ENCODE peak calls at places on chromosomes 13 and 19, in four cellular contexts. J is heart right ventricle, Z is cardiac muscle cell, Q is GM06990. C is an unnamed sample.
A peak's percentile ranks its signal among the peaks of the same experiment; 100 is the strongest.

GRCh38 chr19:8050274-8051096 is 2.1 kb upstream of the CCL25 start:
- DNase-seq in J (peak; percentile 84), Z (peak; percentile 96), Q (peak; percentile 96), C (peak; percentile 67)

GRCh38 chr13:38538412-38538811 is 148.5 kb upstream of the FREM2 start:
- DNase-seq in J (no peak), Z (peak; percentile 3), Q (no peak), C (no peak)

GRCh38 chr13:104143760-104144406 is 1077.7 kb upstream of the SLC10A2 start:
- DNase-seq in J (no peak), Z (peak; percentile 29), Q (no peak), C (peak; percentile 1)

GRCh38 chr19:45217193-45217956 is 27.8 kb downstream of the EXOC3L2 start:
- DNase-seq in J (no peak), Z (peak; percentile 54), Q (no peak), C (no peak)

GRCh38 chr13:77760893-77761292 is 63.4 kb downstream of the SLAIN1 start:
- DNase-seq in J (no peak), Z (no peak), Q (no peak), C (no peak)

GRCh38 chr19:42764836-42765235 is 642 bp downstream of the PSG8 start:
- DNase-seq in J (no peak), Z (no peak), Q (no peak), C (no peak)

GRCh38 chr13:112053167-112053743 is 13.7 kb upstream of the SOX1 start:
- DNase-seq in J (no peak), Z (no peak), Q (no peak), C (no peak)

GRCh38 chr13:98944336-98944735 is 33.5 kb downstream of the DOCK9 start:
- DNase-seq in J (no peak), Z (no peak), Q (no peak), C (no peak)

GRCh38 chr13:44504146-44504545 is 72.0 kb downstream of the TSC22D1 start:
- DNase-seq in J (no peak), Z (no peak), Q (no peak), C (no peak)

GRCh38 chr19:30393046-30393445 is 20.9 kb downstream of the ZNF536 start:
- DNase-seq in J (no peak), Z (no peak), Q (no peak), C (peak; percentile 36)

GRCh38 chr19:55086730-55087541 is 11.3 kb downstream of the EPS8L1 start:
- DNase-seq in J (peak; percentile 96), Z (peak; percentile 97), Q (no peak), C (peak; percentile 94)

GRCh38 chr19:34575206-34575605 is 93.6 kb downstream of the WTIP start:
- DNase-seq in J (no peak), Z (no peak), Q (no peak), C (no peak)

DNA sequence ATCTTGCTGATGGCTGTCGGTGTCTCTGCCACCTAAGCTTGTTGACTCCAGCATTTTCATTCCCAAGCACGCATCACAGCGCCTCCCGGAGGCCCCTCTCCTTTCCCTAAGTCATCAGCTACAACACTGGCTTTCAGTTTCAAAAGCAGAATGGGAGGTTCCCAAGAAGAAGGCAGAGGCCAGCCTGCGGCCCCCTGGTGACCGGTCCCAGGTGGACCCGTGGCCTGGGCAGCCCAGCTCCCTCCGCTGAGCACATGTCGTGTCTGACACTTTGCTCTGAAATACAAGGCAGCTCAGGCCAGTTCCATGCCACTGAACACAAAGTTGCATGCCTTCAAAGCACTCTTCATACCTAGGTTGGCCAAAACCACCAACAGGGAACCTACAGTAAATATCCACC is 8.5 kb downstream of the MLLT1 start:
- DNase-seq in J (no peak), Z (peak; percentile 49), Q (no peak), C (no peak)
- H3K4me3 ChIP-seq in J (peak overlapping the region; percentile 9), Z (peak overlapping the region; percentile 2), Q (no peak overlapping the region), C (peak overlapping the region; percentile 32)

DNA sequence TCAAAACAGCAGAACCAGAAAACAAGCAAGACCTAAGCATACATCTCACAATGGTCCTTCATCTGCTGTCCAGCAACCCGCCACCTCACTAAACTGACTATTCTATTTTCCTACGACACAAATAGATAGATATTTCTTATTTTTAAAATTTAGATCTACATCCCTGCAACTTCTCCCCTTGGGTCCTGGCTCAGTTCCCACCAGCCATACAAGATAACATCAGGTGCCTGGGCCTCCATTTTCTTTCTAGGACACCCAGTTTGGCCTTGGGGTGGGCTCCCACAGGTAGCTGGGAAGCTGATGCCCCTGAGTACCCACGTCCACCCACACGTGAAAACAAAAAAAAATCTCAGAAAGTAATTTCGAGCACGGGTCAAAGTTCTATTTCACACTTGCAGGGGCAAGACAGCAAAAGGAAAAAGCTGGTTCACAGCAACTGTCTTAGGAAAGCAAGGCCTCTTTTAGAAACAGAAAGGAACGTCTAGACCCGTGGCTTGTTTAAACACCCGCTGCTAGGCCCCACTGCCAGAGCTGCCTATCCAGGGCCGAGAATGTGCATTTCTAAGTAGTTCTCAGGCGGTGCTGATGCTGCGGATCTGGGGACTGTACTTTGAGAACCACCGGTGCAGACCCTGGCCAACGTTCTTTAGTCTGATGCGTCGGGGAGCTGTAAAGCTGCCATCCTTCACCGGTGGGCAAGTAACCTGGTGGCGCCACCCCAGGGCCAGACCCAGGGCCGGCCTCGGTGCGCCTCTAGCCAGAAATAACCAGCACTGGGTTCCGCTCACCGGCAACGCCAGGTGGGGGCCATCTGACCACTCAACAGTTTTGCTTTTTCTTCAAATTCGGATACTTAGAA is 47.3 kb downstream of the TGDS start:
- DNase-seq in J (peak; percentile 47), Z (peak; percentile 61), Q (no peak), C (peak; percentile 19)
- TF ChIP-seq CTCF in J (no peak), Z (peak; percentile 16), Q (peak; percentile 43), C (no peak)

DNA sequence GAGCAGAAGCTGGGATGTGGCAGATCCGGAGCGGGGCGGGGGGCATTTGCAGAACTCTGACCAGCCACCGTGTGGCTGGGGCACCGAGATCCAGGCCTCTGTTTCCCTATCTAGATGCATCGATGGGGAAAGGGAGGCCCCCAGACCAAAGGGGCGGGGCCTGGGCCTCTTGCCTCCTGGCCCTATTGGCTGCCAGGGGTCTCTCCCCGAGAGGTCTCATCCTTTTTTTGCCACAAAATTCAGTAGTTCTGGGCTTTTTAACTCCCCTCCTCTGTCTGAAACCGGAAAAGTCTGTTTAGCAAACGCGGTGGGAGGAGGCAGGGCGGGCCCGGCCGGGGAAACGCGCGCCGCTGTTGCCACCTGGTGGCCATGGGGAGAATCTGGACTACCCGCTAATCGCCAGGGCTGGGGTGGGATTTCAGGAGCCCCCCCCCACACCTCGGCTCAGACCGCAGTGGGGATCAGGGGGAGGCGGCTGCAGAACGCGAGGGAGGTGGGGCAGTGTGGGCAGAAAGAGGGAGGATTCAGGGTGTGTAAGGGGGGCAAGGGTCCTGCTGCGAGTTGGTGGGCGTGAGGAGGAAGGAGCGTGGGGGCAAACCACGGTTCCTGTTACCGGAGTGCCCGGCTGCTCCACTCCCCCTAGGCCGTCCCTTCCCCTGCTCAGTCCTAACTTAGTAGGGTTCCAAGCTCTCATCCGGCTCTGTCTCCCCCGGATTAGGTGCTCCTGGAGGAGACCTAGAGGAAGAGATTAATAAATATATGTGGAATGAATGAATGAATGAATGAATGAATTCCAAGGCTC is 28.3 kb downstream of the IL12RB1 start:
- DNase-seq in J (peak; percentile 85), Z (peak; percentile 86), Q (peak; percentile 80), C (peak; percentile 87)
- H3K4me3 ChIP-seq in J (peak overlapping the region; percentile 8), Z (peak overlapping the region; percentile 9), Q (no peak overlapping the region), C (no peak overlapping the region)

GRCh38 chr19:11597202-11598102 is at the start of gene ZNF627:
- DNase-seq in J (peak; percentile 98), Z (peak; percentile 99), Q (peak; percentile 93), C (peak; percentile 99)
- TF ChIP-seq CTCF in J (no peak), Z (peak; percentile 12), Q (peak; percentile 1), C (no peak)

C was measured in foreskin fibroblast.